ENCODE peak calls at places on chromosomes 11 and 22, in eight cellular contexts. M is fibroblast of villous mesenchyme, V is neural progenitor cell, Q is IMR-90, I is GM12865, F is hepatocyte, J is MM.1S, G is AG10803. X is an unnamed sample.
A peak's percentile ranks its signal among the peaks of the same experiment; 100 is the strongest.

GRCh38 chr11:46263120-46263519 is 14.3 kb upstream of the CREB3L1 start:
- DNase-seq in J (no peak), F (no peak), Q (no peak), V (no peak), M (no peak), I (no peak), G (no peak), X (no peak)

GRCh38 chr22:27881404-27881803 is 37.7 kb downstream of the PITPNB start:
- DNase-seq in M (peak; percentile 73), J (no peak), I (no peak), Q (peak; percentile 62), G (peak; percentile 51), F (no peak), V (peak; percentile 47), X (no peak)

GRCh38 chr11:80980221-80980620 is 1539.4 kb upstream of the TENM4 start:
- DNase-seq in M (peak; percentile 4), I (peak; percentile 16), G (peak; percentile 27), F (no peak), J (no peak), V (no peak), Q (no peak), X (peak; percentile 3)

GRCh38 chr11:133886029-133886428 is 40.7 kb upstream of the SPATA19 start:
- DNase-seq in V (no peak), I (no peak), M (no peak), G (no peak), F (no peak), Q (no peak), J (no peak), X (no peak)

GRCh38 chr11:130201026-130201425 is 41.4 kb downstream of the ST14 start:
- DNase-seq in F (no peak), J (no peak), V (no peak), I (no peak), G (no peak), M (no peak), Q (no peak), X (no peak)

GRCh38 chr22:50161508-50162390 is 8.8 kb upstream of the PANX2 start:
- DNase-seq in M (no peak), I (no peak), V (no peak), Q (no peak), F (no peak), J (no peak), G (no peak), X (no peak)

GRCh38 chr11:76652989-76653673 is 17.4 kb downstream of the LRRC32 start:
- DNase-seq in J (no peak), F (no peak), V (no peak), G (no peak), M (no peak), Q (no peak), I (no peak), X (no peak)

GRCh38 chr22:46061431-46062231 is 84.7 kb upstream of the WNT7B start:
- DNase-seq in F (no peak), V (peak; percentile 84), G (no peak), M (no peak), Q (no peak), I (no peak), J (no peak), X (no peak)

GRCh38 chr22:29479417-29480261 is at the start of gene NEFH:
- DNase-seq in F (peak; percentile 22), M (no peak), I (no peak), V (peak; percentile 56), J (no peak), G (no peak), Q (no peak), X (no peak)

GRCh38 chr11:14643697-14644395 is at the start of gene PDE3B:
- DNase-seq in F (peak; percentile 92), M (peak; percentile 25), I (peak; percentile 90), G (peak; percentile 15), V (peak; percentile 92), Q (peak; percentile 27), J (peak; percentile 91), X (no peak)
- TF ChIP-seq CTCF in F (peak; percentile 7), M (no peak), I (no peak), G (no peak), V (peak; percentile 31), Q (no peak), J (no peak), X (peak; percentile 8)

GRCh38 chr11:61841636-61842332 is 13.7 kb downstream of the FADS2 start:
- DNase-seq in M (no peak), I (no peak), F (no peak), Q (no peak), V (no peak), J (no peak), G (no peak), X (no peak)
- H3K4me3 ChIP-seq in M (no peak overlapping the region), I (no peak overlapping the region), F (no peak overlapping the region), Q (no peak overlapping the region), V (no peak overlapping the region), J (no peak overlapping the region), G (no peak overlapping the region), X (no peak overlapping the region)

GRCh38 chr11:9384535-9385287 is at the start of gene IPO7:
- DNase-seq in F (peak; percentile 94), V (peak; percentile 95), Q (peak; percentile 92), J (peak; percentile 94), M (peak; percentile 93), I (peak; percentile 95), G (peak; percentile 90), X (peak; percentile 83)
- TF ChIP-seq CTCF in F (peak; percentile 36), V (peak; percentile 33), Q (peak; percentile 47), J (peak; percentile 6), M (peak; percentile 46), I (no peak), G (peak; percentile 52), X (peak; percentile 12)

DNA sequence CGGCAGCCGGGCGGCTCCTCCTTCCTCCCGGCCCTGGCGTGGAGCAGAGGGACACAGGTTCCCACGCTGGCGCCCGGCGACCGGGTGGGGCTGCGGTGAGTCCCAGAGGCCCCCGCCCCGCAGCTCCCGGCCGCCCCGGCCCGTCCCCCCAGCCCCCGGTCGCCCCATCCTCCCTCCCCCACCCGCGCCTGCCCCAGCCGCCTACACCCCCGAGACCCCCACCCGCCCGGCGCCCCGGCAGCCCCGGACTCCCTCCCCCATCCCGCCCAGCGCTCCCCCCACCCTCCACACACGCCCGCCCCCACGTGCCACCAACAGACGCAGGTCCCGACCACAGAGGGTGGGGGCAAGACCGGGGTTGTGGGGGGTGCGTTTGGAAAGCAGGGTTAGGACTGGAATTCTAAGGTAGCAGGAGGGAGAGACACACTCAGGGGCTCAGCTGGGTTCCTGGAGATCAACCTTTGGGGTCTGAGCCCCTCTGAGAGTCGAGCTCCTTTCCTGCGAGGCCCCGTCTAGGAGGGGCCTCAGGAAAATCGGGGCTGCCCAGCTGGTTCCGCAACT is 299 bp downstream of the PGGHG start:
- DNase-seq in G (no peak), M (no peak), I (no peak), Q (no peak), J (no peak), F (no peak), V (no peak), X (no peak)
- H3K4me3 ChIP-seq in G (peak overlapping the region; percentile 56), M (peak overlapping the region; percentile 63), I (peak overlapping the region; percentile 51), Q (peak overlapping the region; percentile 67), J (peak overlapping the region; percentile 43), F (peak overlapping the region; percentile 99), V (peak overlapping the region; percentile 81), X (peak overlapping the region; percentile 41)

DNA sequence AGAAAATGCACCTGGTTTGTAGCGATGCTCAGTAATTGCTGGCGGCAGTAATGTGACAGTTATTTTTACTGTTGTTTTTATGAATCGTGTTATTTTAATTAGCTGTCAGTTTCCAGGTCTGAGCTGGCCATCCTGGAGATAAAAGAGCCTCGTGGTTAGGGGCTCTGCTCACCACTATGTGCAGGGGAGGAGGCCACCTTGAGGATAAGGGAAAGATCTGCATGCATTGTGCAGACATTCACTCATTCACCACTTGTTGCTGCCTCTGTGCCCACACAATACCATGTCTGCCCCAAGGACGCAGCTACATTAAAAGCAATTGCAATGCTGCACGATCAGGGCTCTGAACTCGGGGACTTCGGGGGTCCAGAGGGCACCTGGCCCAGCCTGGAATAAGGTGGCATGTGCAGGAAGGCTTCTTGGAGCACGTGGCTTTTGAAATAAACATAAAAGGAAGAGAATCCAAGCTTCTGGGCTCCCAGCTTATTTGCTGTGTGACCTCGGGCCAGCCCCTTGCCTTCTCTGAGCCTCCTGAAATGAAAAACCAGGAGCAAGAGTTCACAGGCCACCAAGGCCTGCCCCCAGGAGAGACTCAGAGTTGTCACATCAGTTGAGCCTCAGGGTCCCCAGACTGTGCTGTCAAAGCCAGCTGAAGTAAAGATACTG is 44.7 kb upstream of the SHISAL1 start:
- DNase-seq in F (no peak), M (no peak), I (no peak), J (no peak), G (no peak), V (peak; percentile 56), Q (no peak), X (no peak)
- TF ChIP-seq CTCF in F (no peak), M (peak; percentile 26), I (no peak), J (no peak), G (peak; percentile 14), V (peak; percentile 44), Q (peak; percentile 22), X (peak; percentile 7)

GRCh38 chr11:119372260-119373058 is 9.0 kb downstream of the USP2 start:
- DNase-seq in F (no peak), Q (no peak), G (no peak), M (no peak), V (no peak), I (no peak), J (no peak), X (no peak)
- H3K4me3 ChIP-seq in F (no peak overlapping the region), Q (no peak overlapping the region), G (no peak overlapping the region), M (no peak overlapping the region), V (no peak overlapping the region), I (no peak overlapping the region), J (no peak overlapping the region), X (no peak overlapping the region)

DNA sequence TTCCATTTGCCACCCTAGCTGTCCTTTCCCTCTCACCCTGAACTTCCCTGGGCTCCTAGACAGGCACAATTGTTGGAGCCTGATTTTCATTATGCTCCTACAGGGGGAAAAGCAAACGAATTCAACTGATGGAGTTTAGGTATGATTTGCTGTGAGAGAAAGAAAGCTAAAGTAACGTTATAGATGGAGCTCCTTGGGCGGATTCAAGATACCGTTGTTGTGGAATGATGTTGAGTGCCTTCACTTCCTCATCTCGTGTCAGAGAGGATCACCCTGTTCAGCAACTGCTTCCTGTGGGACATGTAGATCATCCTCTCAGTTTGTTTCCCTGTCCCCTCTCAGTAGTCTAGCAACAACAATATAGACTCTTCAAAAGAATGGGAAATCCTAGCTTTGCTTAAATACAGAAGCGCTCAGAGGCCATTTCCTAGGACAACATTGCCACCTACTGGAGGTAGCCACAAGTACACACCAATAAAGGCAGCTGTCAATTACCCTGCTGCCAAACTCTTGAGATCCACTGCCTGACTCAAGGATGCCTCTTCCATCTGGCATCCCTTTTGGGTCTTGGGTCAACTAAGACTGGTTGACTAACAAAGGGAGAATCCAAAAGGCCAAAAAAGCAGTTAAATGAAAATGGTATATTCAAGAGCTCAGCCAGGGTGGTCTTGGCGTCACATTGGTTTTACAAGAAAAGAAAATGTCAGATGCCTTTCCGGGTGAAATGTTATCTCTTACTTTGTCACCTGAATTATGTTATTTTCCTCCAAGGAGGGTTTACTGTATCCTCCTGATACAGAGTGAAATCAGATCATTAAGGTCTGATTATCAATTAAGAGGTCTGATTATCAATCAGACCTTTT is 13.5 kb upstream of the DTX4 start:
- DNase-seq in F (peak; percentile 84), V (peak; percentile 83), I (peak; percentile 86), G (peak; percentile 76), J (peak; percentile 76), M (peak; percentile 79), Q (peak; percentile 75), X (peak; percentile 56)
- TF ChIP-seq CTCF in F (peak; percentile 89), V (peak; percentile 90), I (peak; percentile 74), G (peak; percentile 93), J (peak; percentile 81), M (peak; percentile 84), Q (peak; percentile 92), X (peak; percentile 84)

X was measured in GM12864.